ENCODE peak calls at places on chromosomes 16 and 17, in eight cellular contexts. N is A549, F is HCT116, J is testis, B is transverse colon, K is Peyer's patch, R is breast epithelium, S is stomach. I is an unnamed sample.

GRCh38 chr17:46071796-46072195 is 72.7 kb downstream of the STH start:
- DNase-seq in N (no peak), F (no peak), J (no peak), B (no peak), K (no peak), R (no peak), S (no peak), I (no peak)

GRCh38 chr17:4136373-4136772 is 6.5 kb downstream of the ZZEF1 start:
- DNase-seq in N (no peak), F (no peak), J (peak; percentile 44), B (peak; percentile 66), K (peak; percentile 75), R (no peak), S (peak; percentile 54), I (peak; percentile 90)

GRCh38 chr17:8709006-8709405 is 35.6 kb downstream of the CCDC42 start:
- DNase-seq in N (no peak), F (no peak), J (no peak), B (no peak), K (no peak), R (no peak), S (no peak), I (no peak)

GRCh38 chr17:47204722-47205418 is 4.3 kb upstream of the MYL4 start:
- DNase-seq in N (no peak), F (no peak), J (no peak), B (no peak), K (no peak), R (no peak), S (no peak), I (no peak)

GRCh38 chr17:72111374-72111773 is 9.4 kb upstream of the SOX9 start:
- DNase-seq in N (no peak), F (no peak), J (no peak), B (no peak), K (no peak), R (no peak), S (no peak), I (no peak)

GRCh38 chr17:16374129-16374528 is 6.8 kb upstream of the UBB start:
- DNase-seq in N (peak; percentile 44), F (no peak), J (no peak), B (peak; percentile 35), K (no peak), R (no peak), S (no peak), I (no peak)

GRCh38 chr16:67731071-67731810 is 12.1 kb upstream of the GFOD2 start:
- DNase-seq in N (no peak), F (no peak), J (no peak), B (no peak), K (no peak), R (no peak), S (no peak), I (no peak)

GRCh38 chr17:11986939-11987329 is 10.3 kb downstream of the ZNF18 start:
- DNase-seq in N (peak; percentile 66), F (peak; percentile 32), J (no peak), B (no peak), K (no peak), R (no peak), S (no peak), I (no peak)

GRCh38 chr16:80968386-80969113 is 38.1 kb downstream of the CMC2 start:
- DNase-seq in N (peak; percentile 66), F (no peak), J (no peak), B (no peak), K (no peak), R (no peak), S (no peak), I (no peak)

GRCh38 chr17:7508150-7508549 is 24.0 kb downstream of the POLR2A start:
- DNase-seq in N (no peak), F (no peak), J (no peak), B (no peak), K (no peak), R (no peak), S (no peak), I (no peak)

GRCh38 chr16:20846030-20846429 is 39.7 kb downstream of the REXO5 start:
- DNase-seq in N (no peak), F (no peak), J (no peak), B (no peak), K (no peak), R (no peak), S (no peak), I (no peak)

GRCh38 chr16:84111481-84111880 is 5.3 kb downstream of the MBTPS1 start:
- DNase-seq in N (no peak), F (no peak), J (no peak), B (no peak), K (no peak), R (no peak), S (no peak), I (no peak)

GRCh38 chr17:35542990-35543389 is 5.5 kb upstream of the SLFN12L start:
- DNase-seq in N (no peak), F (no peak), J (no peak), B (no peak), K (no peak), R (no peak), S (no peak), I (no peak)

GRCh38 chr17:35539659-35540026 is 2.2 kb upstream of the SLFN12L start:
- DNase-seq in N (no peak), F (no peak), J (no peak), B (no peak), K (no peak), R (no peak), S (no peak), I (no peak)

GRCh38 chr17:35540589-35541404 is 3.3 kb upstream of the SLFN12L start:
- DNase-seq in N (no peak), F (no peak), J (peak; percentile 36), B (peak; percentile 49), K (no peak), R (no peak), S (peak; percentile 41), I (no peak)

GRCh38 chr17:35543856-35544255 is 6.4 kb upstream of the SLFN12L start:
- DNase-seq in N (no peak), F (no peak), J (no peak), B (no peak), K (no peak), R (no peak), S (no peak), I (no peak)

DNA sequence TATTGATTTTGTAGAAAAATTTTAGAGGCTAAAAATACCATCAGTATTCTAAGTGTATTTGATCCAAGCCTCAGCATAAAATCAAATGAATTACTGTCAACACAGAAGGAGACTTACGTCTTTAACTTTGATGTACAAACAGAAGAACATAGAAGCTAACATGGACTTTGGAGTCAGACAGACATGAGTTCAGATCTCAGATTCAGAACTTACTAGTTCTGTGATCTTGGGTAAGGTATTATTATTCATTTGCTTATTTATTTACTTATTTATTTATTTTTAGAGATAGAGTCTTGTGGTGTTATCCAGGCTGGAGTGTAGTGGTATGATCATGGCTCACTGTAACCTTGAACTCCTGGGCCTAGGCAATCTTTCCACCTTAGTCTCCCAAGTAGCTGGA is 4.0 kb upstream of the SLFN12L start:
- DNase-seq in N (no peak), F (no peak), J (no peak), B (no peak), K (no peak), R (no peak), S (no peak), I (no peak)
- H3K4me3 ChIP-seq in N (no peak overlapping the region), F (no peak overlapping the region), J (no peak overlapping the region), B (peak overlapping the region; percentile 24), K (peak overlapping the region; percentile 34), R (peak overlapping the region; percentile 60), S (peak overlapping the region; percentile 40), I (no peak overlapping the region)

GRCh38 chr17:19302791-19303233 is 59.7 kb downstream of the B9D1 start:
- DNase-seq in N (no peak), F (no peak), J (no peak), B (no peak), K (no peak), R (no peak), S (no peak), I (no peak)
- H3K4me1 ChIP-seq in N (no peaks in the 10 kb centered on the region), F (no peaks in the 10 kb centered on the region), J (peaks cover 40% of the 10 kb centered on the region), B (peaks cover 36% of the 10 kb centered on the region), K (peaks cover 44% of the 10 kb centered on the region), R (no peaks in the 10 kb centered on the region), S (peaks cover 86% of the 10 kb centered on the region), I (no peaks in the 10 kb centered on the region)

GRCh38 chr16:11056090-11056988 is 112.0 kb downstream of the CLEC16A start:
- DNase-seq in N (no peak), F (no peak), J (no peak), B (no peak), K (no peak), R (no peak), S (no peak), I (no peak)

GRCh38 chr16:11052080-11052808 is 107.9 kb downstream of the CLEC16A start:
- DNase-seq in N (no peak), F (no peak), J (no peak), B (peak; percentile 41), K (no peak), R (no peak), S (no peak), I (no peak)

GRCh38 chr16:11050954-11051353 is 106.6 kb downstream of the CLEC16A start:
- DNase-seq in N (no peak), F (no peak), J (no peak), B (no peak), K (no peak), R (no peak), S (no peak), I (no peak)

GRCh38 chr16:11051430-11052079 is 107.2 kb downstream of the CLEC16A start:
- DNase-seq in N (no peak), F (no peak), J (no peak), B (no peak), K (no peak), R (no peak), S (no peak), I (no peak)

GRCh38 chr16:11053916-11054460 is 109.6 kb downstream of the CLEC16A start:
- DNase-seq in N (no peak), F (no peak), J (no peak), B (no peak), K (no peak), R (no peak), S (no peak), I (no peak)
- TF ChIP-seq POLR2A in N (no peak), F (no peak), J (no peak), B (no peak), K (no peak), R (no peak), S (no peak), I (no peak)

DNA sequence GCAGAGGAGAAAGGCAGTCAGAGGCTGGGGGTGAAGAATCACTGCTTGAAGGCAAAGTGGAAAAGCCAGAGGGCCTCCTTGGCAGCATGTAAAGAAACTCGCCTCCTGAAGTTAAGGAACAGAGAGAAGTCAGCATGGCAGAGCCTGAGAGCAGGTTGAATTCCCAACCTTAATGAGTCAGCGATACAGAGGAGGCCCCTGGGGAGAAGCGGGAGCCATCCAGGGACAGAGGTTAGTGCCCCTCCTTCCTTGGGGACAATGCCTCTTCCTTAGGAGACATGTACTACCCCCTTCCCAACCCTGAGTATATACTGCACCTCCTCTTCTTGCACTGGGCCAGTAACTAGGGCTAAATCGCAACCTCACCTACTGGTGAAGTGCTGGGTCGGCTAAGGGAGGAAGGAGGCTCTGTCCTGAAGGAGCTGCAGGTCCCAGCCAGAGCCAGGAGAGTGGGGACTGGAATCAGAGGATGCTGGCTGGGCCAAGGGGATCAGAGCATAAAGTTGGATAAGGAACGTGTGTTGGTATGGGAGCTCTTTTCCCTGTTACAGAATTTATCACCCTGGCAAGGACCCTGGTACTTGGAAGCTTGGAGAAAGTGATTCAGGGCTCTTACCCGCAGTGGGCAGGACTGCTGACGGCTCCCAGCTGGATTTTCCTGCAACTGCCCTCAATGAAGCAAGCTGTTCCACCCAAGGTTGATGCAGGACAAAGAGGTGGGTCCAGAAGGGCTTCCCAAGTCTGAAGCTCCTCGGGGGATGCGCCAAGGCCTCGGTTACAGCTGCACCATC is 5.4 kb upstream of the AANAT start:
- DNase-seq in N (no peak), F (no peak), J (no peak), B (no peak), K (no peak), R (no peak), S (no peak), I (no peak)
- H3K4me3 ChIP-seq in N (no peak overlapping the region), F (no peak overlapping the region), J (no peak overlapping the region), B (no peak overlapping the region), K (no peak overlapping the region), R (no peak overlapping the region), S (no peak overlapping the region), I (no peak overlapping the region)